ENCODE peak calls at places on chromosomes 13 and 19, in five cellular contexts. U is WTC11, C is HEK293T, P is iPS DF 6.9, I is tibial nerve. R is an unnamed sample.

GRCh38 chr19:45298264-45298663 is 24.4 kb downstream of the CKM start:
- DNase-seq in U (no peak), C (no peak), P (no peak), I (no peak), R (no peak)

GRCh38 chr13:30792257-30793000 is 57.1 kb downstream of the ALOX5AP start:
- DNase-seq in U (no peak), C (peak), P (no peak), I (peak), R (peak)

GRCh38 chr19:771332-771785 is 20.4 kb downstream of the MISP start:
- DNase-seq in U (no peak), C (peak), P (no peak), I (no peak), R (peak)

GRCh38 chr19:50387176-50387867 is 3.2 kb downstream of the POLD1 start:
- DNase-seq in U (no peak), C (no peak), P (no peak), I (no peak), R (no peak)

GRCh38 chr13:32791545-32792172 is 205.4 kb downstream of the PDS5B start:
- DNase-seq in U (no peak), C (no peak), P (no peak), I (no peak), R (no peak)

GRCh38 chr19:15562861-15563260 is 52.2 kb upstream of the CYP4F8 start:
- DNase-seq in U (no peak), C (no peak), P (no peak), I (no peak), R (no peak)

GRCh38 chr13:76672422-76672821 is 213.8 kb downstream of the KCTD12 start:
- DNase-seq in U (no peak), C (no peak), P (no peak), I (no peak), R (no peak)

GRCh38 chr13:89490661-89491060 is 1819.5 kb downstream of the SLITRK5 start:
- DNase-seq in U (no peak), C (no peak), P (no peak), I (no peak), R (no peak)

GRCh38 chr13:31588923-31589322 is 150.4 kb upstream of the RXFP2 start:
- DNase-seq in U (no peak), C (no peak), P (no peak), I (no peak), R (no peak)

GRCh38 chr13:50713849-50714248 is 129.6 kb downstream of the DLEU7 start:
- DNase-seq in U (no peak), C (no peak), P (no peak), I (no peak), R (no peak)

GRCh38 chr19:35549174-35549788 is 3.9 kb downstream of the TMEM147 start:
- DNase-seq in U (peak), C (peak), P (no peak), I (no peak), R (peak)

GRCh38 chr19:55590109-55590508 is 9.2 kb downstream of the FIZ1 start:
- DNase-seq in U (no peak), C (no peak), P (no peak), I (no peak), R (no peak)

GRCh38 chr19:2721570-2722540 is 683 bp upstream of the DIRAS1 start:
- DNase-seq in U (no peak), C (no peak), P (no peak), I (no peak), R (no peak)

GRCh38 chr13:66483712-66484111 is 746.4 kb downstream of the PCDH9 start:
- DNase-seq in U (no peak), C (no peak), P (no peak), I (no peak), R (no peak)

GRCh38 chr19:870963-871401 is 11.5 kb downstream of the CFD start:
- DNase-seq in U (no peak), C (no peak), P (no peak), I (no peak), R (peak)

R was measured in BE2C.